ENCODE peak calls at places on chromosomes 11 and 22, in four cellular contexts. B, K, Q and Y are unnamed samples.

GRCh38 chr11:130315354-130315970 is 745 bp upstream of the ZBTB44 start:
- DNase-seq in B (no peak), K (no peak), Q (no peak), Y (no peak)

GRCh38 chr11:64013141-64013896 is 22.4 kb upstream of the FLRT1 start:
- DNase-seq in B (no peak), K (no peak), Q (no peak), Y (no peak)

GRCh38 chr11:99069831-99070444 is 49.2 kb downstream of the CNTN5 start:
- DNase-seq in B (peak; percentile 3), K (no peak), Q (peak; percentile 4), Y (no peak)

GRCh38 chr11:76669901-76670474 is 559 bp downstream of the LRRC32 start:
- DNase-seq in B (no peak), K (no peak), Q (no peak), Y (peak; percentile 77)

GRCh38 chr11:43359432-43359818 is 705 bp downstream of the TTC17 start:
- DNase-seq in B (peak; percentile 16), K (peak; percentile 37), Q (peak; percentile 21), Y (peak; percentile 58)

GRCh38 chr22:19803736-19804267 is 43.2 kb downstream of the TBX1 start:
- DNase-seq in B (no peak), K (no peak), Q (no peak), Y (no peak)

GRCh38 chr11:130261546-130261945 is 53.2 kb downstream of the ZBTB44 start:
- DNase-seq in B (no peak), K (no peak), Q (no peak), Y (no peak)

GRCh38 chr22:41848468-41848867 is 15.6 kb downstream of the SREBF2 start:
- DNase-seq in B (no peak), K (no peak), Q (no peak), Y (no peak)

GRCh38 chr11:19073454-19074415 is 13.2 kb upstream of the MRGPRX2 start:
- DNase-seq in B (no peak), K (no peak), Q (no peak), Y (no peak)

GRCh38 chr11:9688716-9689511 is 25.0 kb downstream of the SWAP70 start:
- DNase-seq in B (no peak), K (no peak), Q (peak; percentile 81), Y (peak; percentile 96)

GRCh38 chr11:94638902-94639373 is 71.8 kb downstream of the PIWIL4 start:
- DNase-seq in B (no peak), K (no peak), Q (no peak), Y (peak; percentile 5)

GRCh38 chr11:64181506-64182411 is 4.2 kb upstream of the STIP1 start:
- DNase-seq in B (peak; percentile 82), K (peak; percentile 87), Q (no peak), Y (peak; percentile 95)

GRCh38 chr11:94674005-94674491 is 94.1 kb upstream of the AMOTL1 start:
- DNase-seq in B (no peak), K (no peak), Q (no peak), Y (no peak)

GRCh38 chr11:115391598-115391997 is 112.6 kb downstream of the CADM1 start:
- DNase-seq in B (no peak), K (no peak), Q (no peak), Y (no peak)

GRCh38 chr11:81070948-81071347 is 1630.1 kb upstream of the TENM4 start:
- DNase-seq in B (no peak), K (no peak), Q (peak; percentile 3), Y (no peak)

GRCh38 chr11:95279921-95280861 is 49.2 kb upstream of the SESN3 start:
- DNase-seq in B (no peak), K (no peak), Q (no peak), Y (no peak)

GRCh38 chr22:22390989-22391388 is 117.6 kb downstream of the ZNF280B start:
- DNase-seq in B (no peak), K (peak; percentile 18), Q (no peak), Y (no peak)

GRCh38 chr11:104705475-104706195 is 192.6 kb downstream of the CASP12 start:
- DNase-seq in B (no peak), K (no peak), Q (peak; percentile 59), Y (peak; percentile 63)

GRCh38 chr11:71420455-71421241 is 27.5 kb downstream of the DHCR7 start:
- DNase-seq in B (peak; percentile 48), K (peak; percentile 59), Q (peak; percentile 25), Y (peak; percentile 32)

GRCh38 chr11:77063407-77063806 is 3.4 kb upstream of the CAPN5 start:
- DNase-seq in B (no peak), K (no peak), Q (no peak), Y (no peak)

GRCh38 chr11:62535802-62536201 is 10.8 kb downstream of the AHNAK start:
- DNase-seq in B (no peak), K (no peak), Q (no peak), Y (no peak)

GRCh38 chr11:62538470-62539237 is 8.0 kb downstream of the AHNAK start:
- DNase-seq in B (no peak), K (no peak), Q (no peak), Y (no peak)

GRCh38 chr11:62534779-62535545 is 11.6 kb downstream of the AHNAK start:
- DNase-seq in B (no peak), K (no peak), Q (no peak), Y (no peak)

GRCh38 chr11:62539238-62539925 is 7.2 kb downstream of the AHNAK start:
- DNase-seq in B (no peak), K (peak; percentile 41), Q (no peak), Y (peak; percentile 65)

DNA sequence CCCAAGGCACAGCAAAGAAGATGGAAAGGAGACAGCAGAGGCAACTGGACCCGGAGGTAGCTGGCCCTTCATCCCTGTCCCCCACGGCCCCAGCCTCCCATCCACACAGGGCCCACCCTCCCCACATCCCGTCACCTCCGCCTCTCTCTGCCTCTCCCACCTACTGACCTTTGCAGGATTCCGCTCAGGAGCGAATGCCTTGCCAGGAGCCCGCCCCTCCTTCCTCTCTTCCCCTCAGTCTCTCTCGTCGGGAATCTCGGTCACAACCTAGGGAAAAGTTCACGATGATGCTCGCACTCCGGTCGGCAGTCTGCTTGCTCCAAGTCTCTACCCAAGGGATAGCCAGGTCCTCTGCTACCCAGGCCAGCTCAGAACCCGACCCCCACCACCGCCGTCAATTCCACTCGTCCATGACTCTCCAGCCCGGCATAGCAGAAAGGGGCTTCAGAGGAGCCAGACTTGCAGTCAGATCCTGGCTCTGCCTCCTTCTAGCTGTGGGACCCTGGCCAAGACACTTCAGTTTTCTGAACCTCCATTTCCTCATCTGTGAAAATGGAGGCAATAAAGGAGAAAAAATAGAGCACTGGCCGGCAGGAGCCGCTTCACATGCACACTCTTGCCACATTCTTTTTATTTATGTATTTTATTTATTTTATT is 10.2 kb downstream of the AHNAK start:
- DNase-seq in B (no peak), K (no peak), Q (no peak), Y (no peak)
- TF ChIP-seq MYC in B (no peak), K (no peak), Q (no peak), Y (no peak)

GRCh38 chr11:110032957-110033570 is 60.1 kb upstream of the ZC3H12C start:
- DNase-seq in B (no peak), K (no peak), Q (no peak), Y (no peak)

GRCh38 chr11:110034816-110035215 is 58.4 kb upstream of the ZC3H12C start:
- DNase-seq in B (no peak), K (no peak), Q (no peak), Y (no peak)

GRCh38 chr11:110029714-110030113 is 63.5 kb upstream of the ZC3H12C start:
- DNase-seq in B (no peak), K (no peak), Q (no peak), Y (peak; percentile 82)

GRCh38 chr11:110031171-110031570 is 62.0 kb upstream of the ZC3H12C start:
- DNase-seq in B (no peak), K (no peak), Q (no peak), Y (no peak)

GRCh38 chr11:110032257-110032656 is 60.9 kb upstream of the ZC3H12C start:
- DNase-seq in B (no peak), K (no peak), Q (no peak), Y (no peak)
- H2AFZ ChIP-seq in B (no peak overlapping the region), K (no peak overlapping the region), Q (no peak overlapping the region), Y (no peak overlapping the region)

GRCh38 chr22:26168934-26169311 is 339 bp upstream of the SEZ6L start:
- DNase-seq in B (no peak), K (no peak), Q (no peak), Y (no peak)

GRCh38 chr22:26170795-26171194 is 1.5 kb downstream of the SEZ6L start:
- DNase-seq in B (no peak), K (peak; percentile 26), Q (no peak), Y (no peak)

GRCh38 chr22:26170112-26170492 is 840 bp downstream of the SEZ6L start:
- DNase-seq in B (no peak), K (no peak), Q (no peak), Y (no peak)

GRCh38 chr22:26168199-26168915 is 905 bp upstream of the SEZ6L start:
- DNase-seq in B (no peak), K (no peak), Q (no peak), Y (no peak)

DNA sequence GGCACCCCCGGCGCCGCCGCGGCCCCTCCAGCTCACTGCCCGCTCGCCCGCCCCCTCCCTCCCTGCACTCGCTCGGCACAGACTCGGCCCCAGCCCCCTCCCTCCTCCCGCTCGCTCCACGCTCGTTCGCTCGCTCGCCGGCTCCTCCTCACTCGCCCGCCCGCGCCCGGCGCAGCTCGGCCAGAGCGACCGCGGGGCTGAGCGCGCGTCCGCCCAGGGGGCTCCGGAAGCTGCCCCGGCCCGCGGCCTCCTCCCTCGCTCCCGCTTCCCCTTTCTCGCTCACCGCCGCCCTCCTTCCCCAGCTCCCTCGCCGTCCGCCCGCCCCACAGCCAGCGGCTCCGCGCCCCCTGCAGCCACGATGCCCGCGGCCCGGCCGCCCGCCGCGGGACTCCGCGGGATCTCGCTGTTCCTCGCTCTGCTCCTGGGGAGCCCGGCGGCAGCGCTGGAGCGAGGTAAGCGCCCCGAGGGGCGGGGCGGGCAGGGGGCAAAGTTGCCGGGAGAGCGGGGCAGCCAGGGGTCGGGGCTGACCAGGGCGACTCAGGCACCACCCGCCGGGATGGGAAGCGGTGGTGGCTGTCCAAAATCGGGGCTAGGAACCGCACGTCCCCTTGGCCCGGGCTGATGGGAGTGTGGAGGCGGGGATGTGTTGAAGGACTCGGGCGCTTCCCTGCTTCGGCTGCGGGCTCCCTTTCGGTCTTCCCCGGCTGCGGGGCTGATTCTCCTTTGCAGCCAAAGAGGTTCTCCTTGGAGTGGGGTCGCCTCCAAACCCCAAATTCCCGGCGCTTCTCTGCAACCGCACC is at the start of gene SEZ6L:
- DNase-seq in B (no peak), K (no peak), Q (no peak), Y (no peak)
- TF ChIP-seq EZH2 in B (no peak), K (no peak), Q (no peak), Y (peak; percentile 49)

GRCh38 chr22:49923445-49923844 is 5.0 kb downstream of the CRELD2 start:
- DNase-seq in B (no peak), K (no peak), Q (no peak), Y (no peak)

GRCh38 chr22:49924113-49924833 is 5.8 kb downstream of the CRELD2 start:
- DNase-seq in B (no peak), K (no peak), Q (no peak), Y (no peak)

GRCh38 chr22:49927483-49928184 is 9.2 kb downstream of the CRELD2 start:
- DNase-seq in B (no peak), K (no peak), Q (no peak), Y (no peak)

GRCh38 chr22:49926916-49927315 is 8.5 kb downstream of the CRELD2 start:
- DNase-seq in B (no peak), K (no peak), Q (no peak), Y (no peak)

DNA sequence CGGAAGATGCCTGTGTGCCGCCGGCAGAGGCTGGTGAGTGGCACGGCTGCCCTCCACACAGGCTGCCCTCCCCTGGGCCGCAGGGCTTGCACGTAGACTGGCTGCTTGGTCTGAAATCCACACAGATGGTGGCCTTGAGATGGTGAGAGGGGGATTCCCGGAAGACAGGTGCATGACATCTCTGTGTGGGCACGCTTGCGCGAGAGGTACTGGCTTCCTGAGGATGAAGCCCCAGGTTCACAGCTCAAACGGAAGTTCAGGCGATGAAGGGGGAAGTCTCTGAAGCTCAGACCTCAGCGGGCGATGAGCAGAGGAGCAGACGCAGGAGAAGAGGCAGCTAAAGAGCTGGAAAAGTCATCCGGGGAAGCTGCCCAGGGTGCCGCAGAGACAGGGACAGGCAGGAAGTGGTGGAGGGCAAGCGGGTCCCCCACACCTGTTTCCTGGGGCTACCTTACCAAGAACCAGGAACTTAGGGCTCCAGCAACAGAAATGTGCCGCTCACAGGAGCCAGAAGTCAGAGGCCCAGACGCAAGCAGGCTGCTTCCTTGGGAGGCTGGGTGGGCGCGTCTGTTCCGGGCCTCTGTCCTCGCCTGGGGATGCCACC is 7.2 kb downstream of the CRELD2 start:
- DNase-seq in B (no peak), K (no peak), Q (peak; percentile 71), Y (no peak)
- TF ChIP-seq MYC in B (no peak), K (no peak), Q (no peak), Y (no peak)